ENCODE peak calls at places on chromosome 13, in six cellular contexts. P is spleen, Z is esophagus squamous epithelium, U is IMR-90, G is A549, D is stomach. X is an unnamed sample.

GRCh38 chr13:38518328-38518727 is 168.5 kb upstream of the FREM2 start:
- DNase-seq in P (no peak), Z (no peak), U (no peak), G (no peak), D (no peak), X (no peak)

GRCh38 chr13:47119568-47120080 is 222.8 kb upstream of the HTR2A start:
- DNase-seq in P (no peak), Z (no peak), U (peak), G (no peak), D (no peak), X (no peak)

GRCh38 chr13:46181799-46182490 is at the start of gene LCP1:
- DNase-seq in P (peak), Z (peak), U (no peak), G (no peak), D (peak), X (no peak)

GRCh38 chr13:87798536-87798935 is 127.4 kb downstream of the SLITRK5 start:
- DNase-seq in P (no peak), Z (no peak), U (no peak), G (no peak), D (no peak), X (no peak)

GRCh38 chr13:41503386-41503785 is 46.0 kb downstream of the RGCC start:
- DNase-seq in P (no peak), Z (no peak), U (no peak), G (no peak), D (no peak), X (no peak)

GRCh38 chr13:74771964-74772363 is 637.8 kb upstream of the KLF12 start:
- DNase-seq in P (no peak), Z (no peak), U (peak), G (peak), D (no peak), X (peak)

GRCh38 chr13:110287031-110287828 is 19.7 kb downstream of the COL4A1 start:
- DNase-seq in P (no peak), Z (no peak), U (no peak), G (no peak), D (no peak), X (no peak)

GRCh38 chr13:111661776-111662175 is 341.3 kb downstream of the TEX29 start:
- DNase-seq in P (no peak), Z (no peak), U (no peak), G (no peak), D (no peak), X (no peak)

GRCh38 chr13:96388598-96388997 is 298.7 kb downstream of the HS6ST3 start:
- DNase-seq in P (no peak), Z (no peak), U (no peak), G (no peak), D (no peak), X (no peak)

GRCh38 chr13:99383511-99383921 is 76.3 kb upstream of the GPR183 start:
- DNase-seq in P (no peak), Z (no peak), U (no peak), G (no peak), D (no peak), X (no peak)

GRCh38 chr13:73519720-73520119 is 460.9 kb downstream of the KLF5 start:
- DNase-seq in P (no peak), Z (no peak), U (no peak), G (no peak), D (no peak), X (no peak)

GRCh38 chr13:55493297-55493696 is 1647.4 kb upstream of the PRR20A start:
- DNase-seq in P (no peak), Z (no peak), U (no peak), G (no peak), D (no peak), X (no peak)

GRCh38 chr13:98327326-98328314 is 150.6 kb upstream of the RNF113B start:
- DNase-seq in P (no peak), Z (no peak), U (peak), G (no peak), D (no peak), X (no peak)

GRCh38 chr13:104253063-104253680 is 1187.0 kb upstream of the SLC10A2 start:
- DNase-seq in P (no peak), Z (no peak), U (no peak), G (no peak), D (no peak), X (no peak)

GRCh38 chr13:22773475-22773874 is 407.3 kb upstream of the SGCG start:
- DNase-seq in P (no peak), Z (no peak), U (no peak), G (no peak), D (no peak), X (no peak)

GRCh38 chr13:99217461-99218101 is 16.9 kb downstream of the UBAC2 start:
- DNase-seq in P (peak), Z (no peak), U (no peak), G (no peak), D (no peak), X (no peak)

GRCh38 chr13:113849546-113849945 is 14.3 kb downstream of the GAS6 start:
- DNase-seq in P (no peak), Z (no peak), U (no peak), G (no peak), D (no peak), X (no peak)

GRCh38 chr13:112078879-112079526 is 12.1 kb downstream of the SOX1 start:
- DNase-seq in P (no peak), Z (no peak), U (no peak), G (no peak), D (no peak), X (no peak)

GRCh38 chr13:46633416-46633815 is 80.4 kb downstream of the LRCH1 start:
- DNase-seq in P (no peak), Z (no peak), U (peak), G (peak), D (no peak), X (peak)

GRCh38 chr13:110507678-110508381 is 53.7 kb downstream of the RAB20 start:
- DNase-seq in P (no peak), Z (no peak), U (no peak), G (no peak), D (peak), X (no peak)

GRCh38 chr13:66262330-66262729 is 967.8 kb downstream of the PCDH9 start:
- DNase-seq in P (no peak), Z (no peak), U (no peak), G (no peak), D (no peak), X (no peak)

GRCh38 chr13:23626730-23627129 is 56.5 kb downstream of the TNFRSF19 start:
- DNase-seq in P (no peak), Z (no peak), U (no peak), G (no peak), D (no peak), X (no peak)

DNA sequence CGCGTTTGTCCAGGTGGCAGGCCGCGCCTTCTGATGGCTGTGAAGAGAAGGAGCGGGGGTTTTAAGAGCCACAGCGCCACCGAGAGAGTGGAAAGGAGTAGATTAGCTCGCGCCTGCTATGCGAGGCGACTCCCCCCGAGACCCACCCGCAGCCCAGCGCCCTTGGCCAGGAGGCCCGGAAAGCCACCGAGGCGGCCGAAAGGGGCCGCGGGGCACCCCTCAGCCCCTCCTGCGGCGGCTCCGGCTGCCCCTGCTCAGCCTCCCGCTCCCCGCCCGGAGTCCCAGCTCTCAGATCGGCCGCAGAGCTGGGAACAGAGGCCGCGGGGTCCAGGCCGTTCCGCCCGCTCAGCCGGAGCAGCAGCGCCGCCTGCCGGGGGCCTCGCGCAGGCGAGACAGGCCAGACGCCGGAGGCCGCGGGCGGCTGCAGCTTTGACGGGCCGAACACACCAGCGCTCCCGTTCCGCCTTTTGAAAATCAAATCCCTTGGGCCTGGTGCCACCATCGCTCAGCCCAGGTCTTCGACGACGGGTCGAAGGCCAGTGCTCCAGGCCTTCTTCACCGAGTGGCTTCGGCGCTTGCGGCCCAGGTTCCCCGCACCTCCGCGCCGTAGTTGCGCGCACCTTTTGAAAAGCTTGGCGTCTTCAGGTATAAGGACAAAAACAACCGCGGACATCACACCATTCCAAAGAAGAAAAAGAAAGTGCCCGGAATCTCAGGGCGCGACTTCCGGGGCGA is 15.3 kb downstream of the CDX2 start:
- DNase-seq in P (peak), Z (no peak), U (peak), G (peak), D (peak), X (peak)
- TF ChIP-seq POLR2A in P (no peak), Z (no peak), U (no peak), G (no peak), D (no peak), X (no peak)

GRCh38 chr13:33285420-33286124 is at the start of gene STARD13:
- DNase-seq in P (peak), Z (peak), U (peak), G (peak), D (peak), X (peak)
- TF ChIP-seq POLR2A in P (peak), Z (no peak), U (peak), G (no peak), D (peak), X (peak)

GRCh38 chr13:51451467-51452390 is 1.1 kb downstream of the INTS6 start:
- DNase-seq in P (peak), Z (peak), U (peak), G (peak), D (peak), X (no peak)

GRCh38 chr13:51453959-51454703 is 1.3 kb upstream of the INTS6 start:
- DNase-seq in P (peak), Z (no peak), U (peak), G (peak), D (no peak), X (no peak)

GRCh38 chr13:51455532-51455931 is 2.7 kb upstream of the INTS6 start:
- DNase-seq in P (peak), Z (no peak), U (no peak), G (no peak), D (no peak), X (no peak)

GRCh38 chr13:51452391-51453307 is at the start of gene INTS6:
- DNase-seq in P (peak), Z (peak), U (peak), G (peak), D (peak), X (peak)

GRCh38 chr13:51453308-51453958 is 597 bp upstream of the INTS6 start:
- DNase-seq in P (peak), Z (peak), U (no peak), G (no peak), D (no peak), X (peak)
- TF ChIP-seq POLR2A in P (peak), Z (no peak), U (no peak), G (peak), D (no peak), X (peak)

GRCh38 chr13:57629821-57630235 is 1.7 kb upstream of the PCDH17 start:
- DNase-seq in P (peak), Z (no peak), U (peak), G (peak), D (peak), X (no peak)
- TF ChIP-seq POLR2A in P (peak), Z (no peak), U (peak), G (no peak), D (peak), X (no peak)

DNA sequence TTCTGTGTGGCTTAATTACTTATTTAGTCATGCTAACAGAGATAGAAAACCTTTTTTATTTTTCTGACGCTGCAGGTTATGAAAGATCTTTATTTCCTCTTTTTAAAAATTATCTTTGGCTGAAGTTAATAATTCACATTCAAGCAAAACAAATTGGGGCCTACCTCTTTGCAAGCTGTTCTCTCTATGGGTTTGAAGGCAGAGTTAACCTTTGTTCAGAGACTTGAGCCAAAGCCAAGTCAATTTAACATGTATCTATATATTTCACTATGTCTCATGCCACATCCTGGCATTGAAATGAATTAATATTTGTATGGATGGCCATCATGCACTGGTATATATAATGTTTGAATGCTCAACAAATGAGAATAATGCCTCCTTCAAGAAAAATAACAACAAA is 677.3 kb upstream of the GPC6 start:
- DNase-seq in P (no peak), Z (no peak), U (no peak), G (no peak), D (no peak), X (no peak)
- TF ChIP-seq POLR2A in P (no peak), Z (no peak), U (no peak), G (no peak), D (no peak), X (no peak)

GRCh38 chr13:50081899-50082425 is 66.7 kb downstream of the KCNRG start:
- DNase-seq in P (peak), Z (peak), U (peak), G (peak), D (peak), X (peak)
- TF ChIP-seq POLR2A in P (no peak), Z (no peak), U (peak), G (peak), D (no peak), X (peak)

GRCh38 chr13:81762449-81762848 is 1421.5 kb upstream of the SPRY2 start:
- DNase-seq in P (no peak), Z (no peak), U (no peak), G (no peak), D (no peak), X (no peak)
- TF ChIP-seq POLR2A in P (no peak), Z (no peak), U (no peak), G (no peak), D (no peak), X (no peak)

GRCh38 chr13:48233097-48233885 is at the start of gene ITM2B:
- DNase-seq in P (peak), Z (peak), U (peak), G (peak), D (peak), X (peak)

GRCh38 chr13:48231948-48232347 is 1.1 kb upstream of the ITM2B start:
- DNase-seq in P (no peak), Z (no peak), U (no peak), G (no peak), D (no peak), X (no peak)

GRCh38 chr13:48231080-48231479 is 1.9 kb upstream of the ITM2B start:
- DNase-seq in P (no peak), Z (no peak), U (no peak), G (peak), D (no peak), X (no peak)

GRCh38 chr13:48233886-48234488 is 981 bp downstream of the ITM2B start:
- DNase-seq in P (no peak), Z (no peak), U (peak), G (no peak), D (no peak), X (no peak)

GRCh38 chr13:48232420-48233096 is 448 bp upstream of the ITM2B start:
- DNase-seq in P (no peak), Z (no peak), U (no peak), G (peak), D (peak), X (no peak)
- TF ChIP-seq POLR2A in P (no peak), Z (no peak), U (no peak), G (peak), D (no peak), X (no peak)

GRCh38 chr13:44575741-44576395 is at the start of gene TSC22D1:
- DNase-seq in P (peak), Z (no peak), U (peak), G (peak), D (peak), X (no peak)
- TF ChIP-seq POLR2A in P (no peak), Z (no peak), U (no peak), G (peak), D (no peak), X (no peak)

GRCh38 chr13:78660130-78660857 is 1.3 kb upstream of the OBI1 start:
- DNase-seq in P (peak), Z (no peak), U (no peak), G (peak), D (no peak), X (no peak)

GRCh38 chr13:78657699-78658629 is 991 bp downstream of the OBI1 start:
- DNase-seq in P (no peak), Z (no peak), U (peak), G (no peak), D (no peak), X (no peak)

GRCh38 chr13:78655906-78656305 is 3.0 kb downstream of the OBI1 start:
- DNase-seq in P (no peak), Z (no peak), U (no peak), G (no peak), D (no peak), X (no peak)

GRCh38 chr13:78659450-78660110 is 625 bp upstream of the OBI1 start:
- DNase-seq in P (no peak), Z (no peak), U (peak), G (no peak), D (no peak), X (no peak)

GRCh38 chr13:78658630-78659449 is at the start of gene OBI1:
- DNase-seq in P (peak), Z (peak), U (peak), G (peak), D (peak), X (peak)
- TF ChIP-seq POLR2A in P (peak), Z (no peak), U (no peak), G (peak), D (no peak), X (peak)

X was measured in H54.